ENCODE peak calls at places on chromosome 13, in six cellular contexts. G is A549, O is HepG2, N is K562, R is GM12878, A is endothelial cell of umbilical vein. T is an unnamed sample.

GRCh38 chr13:45361596-45362206 is 20.7 kb upstream of the TPT1 start:
- DNase-seq in G (peak; percentile 72), O (no peak), N (peak; percentile 82), R (no peak), A (no peak), T (no peak)

GRCh38 chr13:21849323-21849722 is 178.4 kb downstream of the FGF9 start:
- DNase-seq in G (peak; percentile 25), O (peak; percentile 52), N (peak; percentile 21), R (peak; percentile 4), A (no peak), T (peak; percentile 62)

GRCh38 chr13:77737583-77738200 is 40.2 kb downstream of the SLAIN1 start:
- DNase-seq in G (no peak), O (no peak), N (no peak), R (no peak), A (no peak), T (no peak)

GRCh38 chr13:112808377-112809140 is 118.7 kb downstream of the ATP11A start:
- DNase-seq in G (no peak), O (no peak), N (no peak), R (no peak), A (no peak), T (no peak)

GRCh38 chr13:45954861-45955595 is 97.5 kb downstream of the ZC3H13 start:
- DNase-seq in G (no peak), O (no peak), N (no peak), R (no peak), A (no peak), T (no peak)

GRCh38 chr13:108797354-108797753 is 167.9 kb downstream of the MYO16 start:
- DNase-seq in G (no peak), O (no peak), N (no peak), R (no peak), A (no peak), T (no peak)

GRCh38 chr13:25687622-25688225 is 315.9 kb downstream of the ATP8A2 start:
- DNase-seq in G (no peak), O (no peak), N (no peak), R (no peak), A (peak; percentile 61), T (no peak)

GRCh38 chr13:79037197-79037596 is 368.9 kb downstream of the RBM26 start:
- DNase-seq in G (no peak), O (no peak), N (no peak), R (no peak), A (no peak), T (no peak)

GRCh38 chr13:45121421-45121820 is 1.1 kb downstream of the GTF2F2 start:
- DNase-seq in G (peak; percentile 12), O (peak; percentile 16), N (peak; percentile 30), R (no peak), A (peak; percentile 41), T (peak; percentile 48)

GRCh38 chr13:78258304-78258703 is 339.7 kb upstream of the EDNRB start:
- DNase-seq in G (no peak), O (no peak), N (no peak), R (no peak), A (no peak), T (no peak)

GRCh38 chr13:113045214-113046007 is 60.2 kb upstream of the F7 start:
- DNase-seq in G (no peak), O (no peak), N (no peak), R (no peak), A (no peak), T (no peak)

GRCh38 chr13:106570354-106570822 is 2.5 kb upstream of the ARGLU1 start:
- DNase-seq in G (peak; percentile 91), O (no peak), N (peak; percentile 81), R (no peak), A (peak; percentile 90), T (peak; percentile 81)

GRCh38 chr13:43293986-43294880 is 270.8 kb downstream of the DNAJC15 start:
- DNase-seq in G (no peak), O (no peak), N (no peak), R (no peak), A (no peak), T (no peak)

GRCh38 chr13:74424455-74424854 is 290.3 kb upstream of the KLF12 start:
- DNase-seq in G (no peak), O (no peak), N (no peak), R (no peak), A (no peak), T (no peak)

GRCh38 chr13:25249001-25249543 is 38.2 kb downstream of the MTMR6 start:
- DNase-seq in G (peak; percentile 9), O (peak; percentile 19), N (peak; percentile 4), R (peak; percentile 17), A (no peak), T (peak; percentile 66)

GRCh38 chr13:78604782-78605611 is 1.6 kb upstream of the POU4F1 start:
- DNase-seq in G (peak; percentile 61), O (peak; percentile 50), N (peak; percentile 54), R (no peak), A (no peak), T (peak; percentile 38)

DNA sequence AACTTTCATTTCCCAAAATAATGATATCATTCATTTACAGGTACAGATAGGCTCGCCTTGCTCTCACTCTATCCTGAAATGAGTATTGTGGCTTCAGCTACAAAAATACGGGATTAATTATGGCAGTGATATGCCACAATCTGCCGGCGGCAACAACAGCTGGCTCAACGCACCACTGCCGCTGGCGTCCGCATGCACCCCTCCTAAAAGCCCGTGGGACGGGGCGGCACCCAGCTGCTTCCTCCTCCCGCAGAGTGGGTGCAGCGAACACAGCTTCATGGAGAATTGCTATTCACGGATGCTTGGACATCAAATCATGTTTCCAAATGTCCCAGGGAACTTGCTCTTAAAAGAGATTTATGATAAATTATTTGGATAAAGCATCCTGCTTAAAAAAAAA is 266.8 kb downstream of the TEX29 start:
- DNase-seq in G (no peak), O (no peak), N (no peak), R (no peak), A (no peak), T (no peak)
- TF ChIP-seq MYC in G (no peak), O (no peak), N (no peak), R (no peak), A (no peak), T (no peak)

DNA sequence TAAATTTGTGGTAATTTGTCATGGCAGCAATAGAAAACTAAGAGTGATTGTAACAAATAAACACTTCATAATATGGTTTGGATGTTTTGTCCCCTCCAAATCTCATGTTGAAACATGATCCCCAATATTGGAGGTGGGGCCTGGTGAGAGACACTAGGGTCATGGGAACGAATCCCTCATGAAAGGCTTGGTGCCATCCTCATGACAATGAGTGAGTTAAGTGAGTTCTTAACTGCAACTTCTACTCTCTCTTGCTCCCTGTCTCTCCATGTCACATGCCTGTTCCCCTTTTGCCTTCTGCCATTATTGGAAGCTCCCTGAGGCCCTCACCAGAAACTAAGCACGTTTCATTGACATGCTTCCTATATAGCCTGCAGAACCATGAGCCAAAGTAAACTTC is 1233.2 kb downstream of the OLFM4 start:
- DNase-seq in G (no peak), O (no peak), N (no peak), R (no peak), A (no peak), T (no peak)
- H3K4me3 ChIP-seq in G (no peak overlapping the region), O (no peak overlapping the region), N (no peak overlapping the region), R (no peak overlapping the region), A (no peak overlapping the region), T (no peak overlapping the region)

DNA sequence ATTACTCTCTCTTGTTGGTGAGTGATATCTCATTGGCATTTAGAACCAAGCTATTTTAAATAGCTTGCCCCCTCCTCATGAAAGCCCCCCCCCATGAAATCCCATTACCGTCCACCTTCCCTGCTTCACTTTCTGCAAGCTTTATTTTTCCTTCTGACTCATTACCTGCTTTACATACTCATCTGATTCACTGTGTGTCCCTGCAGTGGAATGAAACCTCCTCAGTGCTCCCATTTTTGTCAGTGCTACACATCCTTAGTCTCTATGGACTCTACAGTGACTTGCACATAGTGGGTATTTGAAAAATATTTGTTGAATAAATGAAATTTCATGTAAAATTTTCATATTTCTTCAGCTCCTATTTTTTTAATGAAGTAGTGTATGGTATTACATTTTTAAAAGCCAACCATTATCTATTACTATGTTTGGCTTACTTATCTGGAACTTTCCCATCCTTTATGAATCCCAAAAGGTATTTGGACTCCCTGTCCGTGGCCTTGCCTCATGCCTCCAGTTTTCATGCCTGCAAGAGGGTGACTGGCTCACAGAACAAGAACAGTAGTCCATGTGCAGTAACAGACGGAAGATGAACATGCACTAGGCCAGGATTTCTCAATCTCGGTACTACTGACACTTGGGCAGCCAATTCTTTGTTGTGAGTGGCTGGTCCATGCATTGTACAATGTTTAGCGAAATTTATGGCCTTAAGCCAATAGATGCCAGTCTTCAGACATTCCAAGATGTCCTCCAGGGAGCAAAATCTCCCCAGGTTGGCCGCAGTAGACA is 62.1 kb downstream of the DOCK9 start:
- DNase-seq in G (no peak), O (no peak), N (no peak), R (no peak), A (no peak), T (no peak)
- TF ChIP-seq MYC in G (no peak), O (no peak), N (no peak), R (no peak), A (no peak), T (no peak)

GRCh38 chr13:110103479-110103878 is 203.5 kb downstream of the COL4A1 start:
- DNase-seq in G (no peak), O (no peak), N (no peak), R (no peak), A (no peak), T (no peak)

GRCh38 chr13:110105136-110105535 is 201.8 kb downstream of the COL4A1 start:
- DNase-seq in G (no peak), O (no peak), N (no peak), R (no peak), A (no peak), T (no peak)

GRCh38 chr13:110099922-110100321 is 207.0 kb downstream of the COL4A1 start:
- DNase-seq in G (no peak), O (no peak), N (no peak), R (no peak), A (no peak), T (no peak)

GRCh38 chr13:110103026-110103425 is 203.9 kb downstream of the COL4A1 start:
- DNase-seq in G (no peak), O (no peak), N (no peak), R (no peak), A (no peak), T (no peak)

GRCh38 chr13:110102053-110102452 is 204.9 kb downstream of the COL4A1 start:
- DNase-seq in G (no peak), O (no peak), N (no peak), R (no peak), A (no peak), T (no peak)
- H3K4me3 ChIP-seq in G (no peak overlapping the region), O (no peak overlapping the region), N (no peak overlapping the region), R (no peak overlapping the region), A (no peak overlapping the region), T (no peak overlapping the region)

GRCh38 chr13:114078501-114079451 is 53.6 kb downstream of the RASA3 start:
- DNase-seq in G (no peak), O (no peak), N (no peak), R (no peak), A (no peak), T (no peak)
- TF ChIP-seq MYC in G (no peak), O (no peak), N (no peak), R (no peak), A (no peak), T (no peak)

DNA sequence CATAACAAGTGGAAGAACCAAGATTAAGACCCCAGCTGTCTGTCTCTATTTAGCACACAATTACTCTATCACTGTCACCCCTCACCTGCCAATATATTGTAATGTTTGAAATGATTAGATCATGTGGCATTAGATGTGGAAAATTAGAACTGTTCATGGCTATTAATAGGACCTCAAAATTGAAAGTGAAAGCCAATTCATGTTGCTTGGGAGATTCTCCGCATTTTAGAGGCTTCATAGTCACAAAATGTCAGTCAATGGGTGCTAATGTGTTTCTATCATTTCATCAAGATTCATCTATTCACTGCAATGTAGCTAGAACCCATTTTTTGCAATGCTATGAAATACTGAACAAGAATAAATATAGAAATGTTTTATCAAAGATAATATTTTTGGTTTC is 388.7 kb downstream of the DCT start:
- DNase-seq in G (no peak), O (no peak), N (no peak), R (no peak), A (no peak), T (no peak)
- H3K4me3 ChIP-seq in G (no peak overlapping the region), O (no peak overlapping the region), N (no peak overlapping the region), R (no peak overlapping the region), A (no peak overlapping the region), T (no peak overlapping the region)